ENCODE peak calls at places on chromosomes 7 and 10, in seven cellular contexts. C, Z, L, B, Q, D and Y are unnamed samples.

GRCh38 chr7:108455524-108455832 is 758 bp downstream of the NRCAM start:
- DNase-seq in C (no peak), Z (no peak), L (no peak), B (peak; percentile 8), Q (no peak), D (peak; percentile 36), Y (no peak)

GRCh38 chr10:100996678-100997363 is 2.8 kb upstream of the LZTS2 start:
- DNase-seq in C (no peak), Z (no peak), L (no peak), B (peak; percentile 45), Q (no peak), D (peak; percentile 39), Y (peak; percentile 77)

GRCh38 chr10:118568327-118568848 is 27.1 kb downstream of the PRLHR start:
- DNase-seq in C (peak; percentile 75), Z (no peak), L (peak; percentile 54), B (peak; percentile 45), Q (no peak), D (peak; percentile 81), Y (peak; percentile 40)

GRCh38 chr10:4333474-4333894 is 492.5 kb upstream of the AKR1E2 start:
- DNase-seq in C (no peak), Z (no peak), L (no peak), B (no peak), Q (no peak), D (no peak), Y (no peak)

GRCh38 chr10:47179291-47179647 is 120.7 kb upstream of the GDF10 start:
- DNase-seq in C (no peak), Z (no peak), L (no peak), B (no peak), Q (no peak), D (no peak), Y (no peak)

GRCh38 chr7:107694395-107694794 is 33.8 kb downstream of the SLC26A4 start:
- DNase-seq in C (peak; percentile 67), Z (no peak), L (no peak), B (no peak), Q (no peak), D (peak; percentile 18), Y (no peak)

GRCh38 chr7:18570441-18570840 is 74.9 kb downstream of the HDAC9 start:
- DNase-seq in C (no peak), Z (no peak), L (no peak), B (no peak), Q (no peak), D (no peak), Y (no peak)

GRCh38 chr10:132397036-132397541 is at the start of gene PWWP2B:
- DNase-seq in C (peak; percentile 48), Z (peak; percentile 25), L (no peak), B (peak; percentile 43), Q (peak; percentile 70), D (peak; percentile 84), Y (peak; percentile 55)

GRCh38 chr7:3309140-3309539 is 8.1 kb downstream of the SDK1 start:
- DNase-seq in C (peak; percentile 8), Z (no peak), L (peak; percentile 76), B (no peak), Q (no peak), D (no peak), Y (no peak)

GRCh38 chr10:65341323-65341922 is 1584.4 kb upstream of the LRRTM3 start:
- DNase-seq in C (peak; percentile 86), Z (no peak), L (peak; percentile 14), B (peak; percentile 12), Q (no peak), D (no peak), Y (no peak)

GRCh38 chr7:36036590-36036989 is 116.5 kb upstream of the EEPD1 start:
- DNase-seq in C (peak; percentile 48), Z (no peak), L (no peak), B (peak; percentile 13), Q (peak; percentile 47), D (no peak), Y (no peak)

GRCh38 chr7:30351724-30352123 is 67.3 kb downstream of the ZNRF2 start:
- DNase-seq in C (no peak), Z (no peak), L (no peak), B (no peak), Q (no peak), D (no peak), Y (no peak)

GRCh38 chr10:12382157-12382548 is 32.8 kb downstream of the CAMK1D start:
- DNase-seq in C (no peak), Z (no peak), L (no peak), B (no peak), Q (no peak), D (no peak), Y (no peak)

GRCh38 chr10:5565671-5566581 is 41.2 kb downstream of the CALML3 start:
- DNase-seq in C (peak; percentile 15), Z (no peak), L (no peak), B (no peak), Q (peak; percentile 3), D (peak; percentile 78), Y (no peak)

GRCh38 chr10:122706467-122706866 is 6.8 kb upstream of the C10orf120 start:
- DNase-seq in C (no peak), Z (no peak), L (no peak), B (no peak), Q (no peak), D (no peak), Y (no peak)